ENCODE peak calls at places on chromosomes 4 and X, in four cellular contexts. L is astrocyte of the cerebellum; E is left cardiac atrium; Z is activated CD8-positive, alpha-beta T cell treated with anti-CD3 and anti-CD28 coated beads, Interleukin-2, amount 10 ng/mL, durations not matched to agents 7 days and 5 days. A is an unnamed sample.

GRCh38 chr4:92969650-92970370 is 666.0 kb downstream of the GRID2 start:
- DNase-seq in Z (no peak), E (no peak), L (peak), A (peak)

GRCh38 chr4:7516773-7517144 is 82.0 kb upstream of the PSAPL1 start:
- DNase-seq in E (peak), Z (no peak), L (no peak), A (no peak)

GRCh38 chr4:82711158-82711785 is 87.3 kb downstream of the SCD5 start:
- DNase-seq in L (no peak), E (no peak), Z (no peak), A (no peak)

GRCh38 chrX:30971761-30972603 is 82.9 kb upstream of the TAB3 start:
- DNase-seq in L (no peak), Z (peak), E (peak), A (peak)

GRCh38 chr4:5045099-5045498 is 6.2 kb upstream of the STK32B start:
- DNase-seq in E (no peak), L (peak), Z (no peak), A (peak)

GRCh38 chrX:10722804-10723364 is 102.5 kb upstream of the MID1 start:
- DNase-seq in Z (peak), L (peak), E (peak), A (peak)

GRCh38 chr4:76485450-76485849 is 50.4 kb downstream of the SHROOM3 start:
- DNase-seq in L (no peak), E (no peak), Z (no peak), A (no peak)

GRCh38 chr4:97432551-97432950 is 710.7 kb downstream of the STPG2 start:
- DNase-seq in E (no peak), L (no peak), Z (no peak), A (no peak)

GRCh38 chr4:108762559-108763225 is at the start of gene ETNPPL:
- DNase-seq in E (peak), Z (peak), L (no peak), A (no peak)